ENCODE peak calls at places on chromosomes 2 and 18, in eight cellular contexts. One of them, this sample, is unnamed.

GRCh38 chr2:126244937-126245336 is 411.0 kb upstream of the GYPC start:
- DNase-seq in choroid plexus epithelial cell: peak; percentile 5
- DNase-seq in kidney epithelial cell: no peak
- DNase-seq in A549: no peak
- DNase-seq in coronary artery: no peak
- DNase-seq in GM10248: peak; percentile 29
- DNase-seq in spleen: no peak
- DNase-seq in BJ: no peak
- DNase-seq in this sample: peak; percentile 36

GRCh38 chr18:13530879-13531387 is 195.4 kb downstream of the FAM210A start:
- DNase-seq in choroid plexus epithelial cell: peak; percentile 84
- DNase-seq in kidney epithelial cell: peak; percentile 16
- DNase-seq in A549: no peak
- DNase-seq in coronary artery: peak; percentile 84
- DNase-seq in GM10248: peak; percentile 48
- DNase-seq in spleen: no peak
- DNase-seq in BJ: peak; percentile 6
- DNase-seq in this sample: peak; percentile 27

GRCh38 chr2:161123531-161124030 is 36.6 kb upstream of the TANK start:
- DNase-seq in choroid plexus epithelial cell: peak; percentile 29
- DNase-seq in kidney epithelial cell: no peak
- DNase-seq in A549: no peak
- DNase-seq in coronary artery: no peak
- DNase-seq in GM10248: no peak
- DNase-seq in spleen: no peak
- DNase-seq in BJ: no peak
- DNase-seq in this sample: no peak

GRCh38 chr2:119748135-119748534 is 11.6 kb upstream of the PTPN4 start:
- DNase-seq in choroid plexus epithelial cell: peak; percentile 38
- DNase-seq in kidney epithelial cell: no peak
- DNase-seq in A549: no peak
- DNase-seq in coronary artery: no peak
- DNase-seq in GM10248: no peak
- DNase-seq in spleen: no peak
- DNase-seq in BJ: no peak
- DNase-seq in this sample: no peak

GRCh38 chr2:72953976-72954375 is 36.7 kb downstream of the EMX1 start:
- DNase-seq in choroid plexus epithelial cell: no peak
- DNase-seq in kidney epithelial cell: no peak
- DNase-seq in A549: no peak
- DNase-seq in coronary artery: no peak
- DNase-seq in GM10248: no peak
- DNase-seq in spleen: no peak
- DNase-seq in BJ: no peak
- DNase-seq in this sample: peak; percentile 28

GRCh38 chr2:203739351-203739750 is 32.9 kb downstream of the CD28 start:
- DNase-seq in choroid plexus epithelial cell: no peak
- DNase-seq in kidney epithelial cell: no peak
- DNase-seq in A549: no peak
- DNase-seq in coronary artery: no peak
- DNase-seq in GM10248: no peak
- DNase-seq in spleen: no peak
- DNase-seq in BJ: no peak
- DNase-seq in this sample: no peak

GRCh38 chr2:219399716-219400478 is 12.2 kb upstream of the DNPEP start:
- DNase-seq in choroid plexus epithelial cell: no peak
- DNase-seq in kidney epithelial cell: no peak
- DNase-seq in A549: no peak
- DNase-seq in coronary artery: no peak
- DNase-seq in GM10248: no peak
- DNase-seq in spleen: no peak
- DNase-seq in BJ: no peak
- DNase-seq in this sample: no peak

GRCh38 chr2:115384399-115384798 is 942.0 kb downstream of the DPP10 start:
- DNase-seq in choroid plexus epithelial cell: no peak
- DNase-seq in kidney epithelial cell: no peak
- DNase-seq in A549: no peak
- DNase-seq in coronary artery: no peak
- DNase-seq in GM10248: no peak
- DNase-seq in spleen: no peak
- DNase-seq in BJ: no peak
- DNase-seq in this sample: no peak

GRCh38 chr18:34224423-34225217 is at the start of gene NOL4:
- DNase-seq in choroid plexus epithelial cell: peak; percentile 2
- DNase-seq in kidney epithelial cell: peak; percentile 12
- DNase-seq in A549: no peak
- DNase-seq in coronary artery: no peak
- DNase-seq in GM10248: peak; percentile 22
- DNase-seq in spleen: peak; percentile 74
- DNase-seq in BJ: no peak
- DNase-seq in this sample: peak; percentile 52

GRCh38 chr2:63050916-63051794 is 525 bp downstream of the OTX1 start:
- DNase-seq in choroid plexus epithelial cell: no peak
- DNase-seq in kidney epithelial cell: no peak
- DNase-seq in A549: no peak
- DNase-seq in coronary artery: no peak
- DNase-seq in GM10248: peak; percentile 40
- DNase-seq in spleen: no peak
- DNase-seq in BJ: no peak
- DNase-seq in this sample: peak; percentile 53

GRCh38 chr2:98746426-98746825 is 15.5 kb upstream of the MGAT4A start:
- DNase-seq in choroid plexus epithelial cell: no peak
- DNase-seq in kidney epithelial cell: no peak
- DNase-seq in A549: no peak
- DNase-seq in coronary artery: no peak
- DNase-seq in GM10248: no peak
- DNase-seq in spleen: no peak
- DNase-seq in BJ: no peak
- DNase-seq in this sample: no peak

GRCh38 chr2:1736997-1737480 is 7.3 kb downstream of the PXDN start:
- DNase-seq in choroid plexus epithelial cell: peak; percentile 79
- DNase-seq in kidney epithelial cell: no peak
- DNase-seq in A549: no peak
- DNase-seq in coronary artery: no peak
- DNase-seq in GM10248: no peak
- DNase-seq in spleen: no peak
- DNase-seq in BJ: no peak
- DNase-seq in this sample: no peak

GRCh38 chr2:233112261-233113113 is 52.3 kb downstream of the INPP5D start:
- DNase-seq in choroid plexus epithelial cell: no peak
- DNase-seq in kidney epithelial cell: no peak
- DNase-seq in A549: no peak
- DNase-seq in coronary artery: peak; percentile 53
- DNase-seq in GM10248: no peak
- DNase-seq in spleen: peak; percentile 6
- DNase-seq in BJ: no peak
- DNase-seq in this sample: no peak

GRCh38 chr2:64722645-64723044 is 68.9 kb upstream of the SERTAD2 start:
- DNase-seq in choroid plexus epithelial cell: no peak
- DNase-seq in kidney epithelial cell: no peak
- DNase-seq in A549: no peak
- DNase-seq in coronary artery: no peak
- DNase-seq in GM10248: no peak
- DNase-seq in spleen: no peak
- DNase-seq in BJ: no peak
- DNase-seq in this sample: no peak

GRCh38 chr2:43041661-43042360 is 184.6 kb downstream of the ZFP36L2 start:
- DNase-seq in choroid plexus epithelial cell: peak; percentile 80
- DNase-seq in kidney epithelial cell: peak; percentile 89
- DNase-seq in A549: peak; percentile 84
- DNase-seq in coronary artery: no peak
- DNase-seq in GM10248: no peak
- DNase-seq in spleen: peak; percentile 49
- DNase-seq in BJ: peak; percentile 89
- DNase-seq in this sample: no peak

GRCh38 chr2:168231609-168232241 is 15.7 kb downstream of the STK39 start:
- DNase-seq in choroid plexus epithelial cell: no peak
- DNase-seq in kidney epithelial cell: no peak
- DNase-seq in A549: no peak
- DNase-seq in coronary artery: no peak
- DNase-seq in GM10248: no peak
- DNase-seq in spleen: no peak
- DNase-seq in BJ: no peak
- DNase-seq in this sample: no peak

DNA sequence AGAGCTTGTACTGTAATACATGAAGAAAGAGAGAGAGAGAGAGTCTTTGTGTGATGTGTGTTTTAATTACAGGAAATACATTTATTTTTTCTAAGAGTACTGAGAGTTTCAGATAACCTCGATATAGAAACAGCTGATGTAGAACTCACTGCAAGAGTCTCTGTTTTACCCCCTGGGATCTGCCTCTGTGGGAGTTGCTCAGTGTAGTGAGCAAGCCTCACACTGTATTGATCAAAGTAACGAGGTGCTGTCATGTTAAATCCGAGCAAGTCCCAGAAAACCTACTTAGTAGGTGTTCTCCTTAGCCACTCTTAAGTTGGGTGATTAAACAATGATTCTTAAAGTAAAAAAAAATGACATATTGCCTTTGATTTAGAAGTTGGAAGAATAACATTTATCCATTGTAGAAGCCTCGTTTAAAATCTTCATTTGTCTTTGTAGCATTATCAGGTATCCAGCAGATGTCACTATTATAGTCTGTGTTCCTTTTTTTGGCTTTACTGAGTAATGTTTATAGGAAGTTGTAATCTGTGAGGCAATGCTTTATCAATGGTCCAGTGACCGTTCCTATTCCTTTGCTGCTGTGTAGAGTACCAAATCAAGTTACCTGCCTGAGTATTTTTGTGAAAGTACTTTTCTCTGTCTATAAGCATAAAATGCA is 219.0 kb downstream of the MYO3B start:
- DNase-seq in choroid plexus epithelial cell: peak; percentile 45
- DNase-seq in kidney epithelial cell: no peak
- DNase-seq in A549: no peak
- DNase-seq in coronary artery: no peak
- DNase-seq in GM10248: no peak
- DNase-seq in spleen: no peak
- DNase-seq in BJ: no peak
- DNase-seq in this sample: peak; percentile 11
- TF ChIP-seq CTCF in choroid plexus epithelial cell: peak; percentile 56
- TF ChIP-seq CTCF in kidney epithelial cell: peak; percentile 23
- TF ChIP-seq CTCF in A549: peak; percentile 53
- TF ChIP-seq CTCF in coronary artery: no peak
- TF ChIP-seq CTCF in GM10248: peak; percentile 45
- TF ChIP-seq CTCF in spleen: no peak
- TF ChIP-seq CTCF in BJ: peak; percentile 18
- TF ChIP-seq CTCF in this sample: peak; percentile 22

DNA sequence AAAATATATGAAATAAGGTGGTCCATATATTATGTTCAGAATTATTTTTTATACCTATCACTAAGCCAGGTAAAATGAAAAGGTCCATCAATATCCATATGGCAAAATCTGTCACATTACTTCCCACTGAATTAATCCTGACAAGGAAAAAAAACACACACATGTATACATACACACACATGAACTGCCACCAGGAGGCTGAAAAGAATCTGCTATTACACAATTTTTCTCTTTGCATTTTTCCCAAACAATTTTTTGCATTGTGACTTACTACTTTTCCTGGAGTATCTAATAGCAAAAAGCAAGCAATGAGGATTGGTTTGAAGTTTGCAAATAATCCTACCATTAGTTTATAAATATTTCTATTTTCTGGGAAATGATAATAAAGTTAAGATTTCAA is 128.2 kb upstream of the CD226 start:
- DNase-seq in choroid plexus epithelial cell: peak; percentile 38
- DNase-seq in kidney epithelial cell: no peak
- DNase-seq in A549: no peak
- DNase-seq in coronary artery: no peak
- DNase-seq in GM10248: no peak
- DNase-seq in spleen: no peak
- DNase-seq in BJ: no peak
- DNase-seq in this sample: no peak
- TF ChIP-seq CTCF in choroid plexus epithelial cell: peak; percentile 44
- TF ChIP-seq CTCF in kidney epithelial cell: no peak
- TF ChIP-seq CTCF in A549: no peak
- TF ChIP-seq CTCF in coronary artery: no peak
- TF ChIP-seq CTCF in GM10248: no peak
- TF ChIP-seq CTCF in spleen: no peak
- TF ChIP-seq CTCF in BJ: peak; percentile 19
- TF ChIP-seq CTCF in this sample: no peak

GRCh38 chr2:195574305-195574704 is 82.7 kb upstream of the SLC39A10 start:
- DNase-seq in choroid plexus epithelial cell: no peak
- DNase-seq in kidney epithelial cell: no peak
- DNase-seq in A549: no peak
- DNase-seq in coronary artery: no peak
- DNase-seq in GM10248: no peak
- DNase-seq in spleen: no peak
- DNase-seq in BJ: no peak
- DNase-seq in this sample: no peak

GRCh38 chr2:195573314-195573713 is 83.7 kb upstream of the SLC39A10 start:
- DNase-seq in choroid plexus epithelial cell: no peak
- DNase-seq in kidney epithelial cell: no peak
- DNase-seq in A549: no peak
- DNase-seq in coronary artery: no peak
- DNase-seq in GM10248: no peak
- DNase-seq in spleen: no peak
- DNase-seq in BJ: no peak
- DNase-seq in this sample: no peak

GRCh38 chr2:195575021-195575420 is 82.0 kb upstream of the SLC39A10 start:
- DNase-seq in choroid plexus epithelial cell: no peak
- DNase-seq in kidney epithelial cell: no peak
- DNase-seq in A549: no peak
- DNase-seq in coronary artery: no peak
- DNase-seq in GM10248: no peak
- DNase-seq in spleen: no peak
- DNase-seq in BJ: no peak
- DNase-seq in this sample: no peak

GRCh38 chr2:195572894-195573293 is 84.1 kb upstream of the SLC39A10 start:
- DNase-seq in choroid plexus epithelial cell: no peak
- DNase-seq in kidney epithelial cell: no peak
- DNase-seq in A549: no peak
- DNase-seq in coronary artery: no peak
- DNase-seq in GM10248: no peak
- DNase-seq in spleen: no peak
- DNase-seq in BJ: no peak
- DNase-seq in this sample: no peak

DNA sequence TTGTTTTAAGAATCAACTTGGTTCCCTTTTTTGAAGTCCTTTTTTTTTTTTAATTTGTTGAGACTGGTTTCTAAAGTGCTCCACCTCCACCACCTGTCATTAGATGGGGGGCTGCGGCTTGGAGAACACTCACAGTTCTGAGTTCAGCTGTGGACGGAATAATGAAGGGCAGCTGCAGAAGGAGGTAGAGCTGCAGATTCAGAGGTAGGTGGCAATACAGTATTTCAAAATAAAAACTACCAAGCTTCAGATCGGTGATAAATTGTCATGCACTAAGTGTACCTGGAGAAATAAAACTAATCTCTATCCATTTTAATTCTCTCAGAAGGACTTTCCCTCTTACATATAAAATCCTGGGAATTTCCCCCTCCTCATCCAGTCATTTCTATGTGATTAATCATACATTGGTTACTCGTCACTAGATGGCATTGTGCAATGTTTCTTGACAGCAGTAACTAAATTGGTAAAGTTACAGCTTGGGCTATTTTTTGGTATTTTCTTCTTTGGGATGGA is 81.1 kb upstream of the SLC39A10 start:
- DNase-seq in choroid plexus epithelial cell: peak; percentile 87
- DNase-seq in kidney epithelial cell: peak; percentile 73
- DNase-seq in A549: peak; percentile 64
- DNase-seq in coronary artery: no peak
- DNase-seq in GM10248: peak; percentile 38
- DNase-seq in spleen: peak; percentile 83
- DNase-seq in BJ: peak; percentile 80
- DNase-seq in this sample: peak; percentile 43
- TF ChIP-seq CTCF in choroid plexus epithelial cell: peak; percentile 5
- TF ChIP-seq CTCF in kidney epithelial cell: no peak
- TF ChIP-seq CTCF in A549: peak; percentile 46
- TF ChIP-seq CTCF in coronary artery: no peak
- TF ChIP-seq CTCF in GM10248: peak; percentile 49
- TF ChIP-seq CTCF in spleen: no peak
- TF ChIP-seq CTCF in BJ: no peak
- TF ChIP-seq CTCF in this sample: peak; percentile 25

GRCh38 chr2:20617892-20618467 is 32.9 kb downstream of the HS1BP3 start:
- DNase-seq in choroid plexus epithelial cell: peak; percentile 99
- DNase-seq in kidney epithelial cell: no peak
- DNase-seq in A549: peak; percentile 90
- DNase-seq in coronary artery: peak; percentile 100
- DNase-seq in GM10248: no peak
- DNase-seq in spleen: peak; percentile 90
- DNase-seq in BJ: peak; percentile 90
- DNase-seq in this sample: no peak
- TF ChIP-seq CTCF in choroid plexus epithelial cell: peak; percentile 64
- TF ChIP-seq CTCF in kidney epithelial cell: peak; percentile 49
- TF ChIP-seq CTCF in A549: no peak
- TF ChIP-seq CTCF in coronary artery: peak; percentile 27
- TF ChIP-seq CTCF in GM10248: no peak
- TF ChIP-seq CTCF in spleen: peak; percentile 69
- TF ChIP-seq CTCF in BJ: peak; percentile 58
- TF ChIP-seq CTCF in this sample: no peak

This sample was measured in GM20000.